ENCODE peak calls at places on chromosome 13, in ten cellular contexts. N is HEK293T; R is KBM-7; O is NCI-H345; Z is NCI-H1105; C is GM10248; X is activated CD8-positive, alpha-beta memory T cell treated with anti-CD3 and anti-CD28 coated beads for 1 hour; G is AG08396; F is psoas muscle; J is NCI-H748 treated with DMSO at 0.1 percent for 48 hours. B is an unnamed sample.

GRCh38 chr13:28324181-28324789 is 170.6 kb downstream of the FLT1 start:
- DNase-seq in C (peak; percentile 82), Z (no peak), O (peak; percentile 44), N (peak; percentile 72), J (peak; percentile 82), R (peak; percentile 78), G (peak; percentile 72), X (peak; percentile 3), F (no peak), B (peak; percentile 12)

GRCh38 chr13:96651598-96651997 is 342.7 kb downstream of the OXGR1 start:
- DNase-seq in C (no peak), F (no peak), R (no peak), Z (no peak), G (no peak), O (no peak), J (no peak), N (no peak), X (no peak), B (no peak)

GRCh38 chr13:39586142-39586541 is 16.9 kb downstream of the LHFPL6 start:
- DNase-seq in G (no peak), F (no peak), Z (no peak), X (no peak), R (no peak), C (no peak), N (no peak), J (no peak), O (no peak), B (no peak)

GRCh38 chr13:64314286-64314685 is 2898.6 kb upstream of the PCDH20 start:
- DNase-seq in Z (no peak), C (no peak), J (no peak), N (no peak), R (no peak), G (no peak), X (no peak), O (no peak), F (no peak), B (no peak)

GRCh38 chr13:33015791-33016323 is 366 bp upstream of the KL start:
- DNase-seq in X (no peak), G (no peak), F (peak; percentile 62), Z (no peak), O (no peak), R (no peak), C (peak; percentile 45), N (peak; percentile 25), J (peak; percentile 69), B (no peak)

GRCh38 chr13:96091164-96091931 is 1.4 kb downstream of the HS6ST3 start:
- DNase-seq in N (peak; percentile 32), J (no peak), X (no peak), Z (peak; percentile 22), F (no peak), O (peak; percentile 32), C (peak; percentile 20), R (no peak), G (peak; percentile 15), B (no peak)

GRCh38 chr13:47226516-47226915 is 329.7 kb upstream of the HTR2A start:
- DNase-seq in F (no peak), J (no peak), G (no peak), N (no peak), Z (no peak), R (no peak), X (no peak), C (no peak), O (no peak), B (no peak)

GRCh38 chr13:84658881-84659661 is 776.8 kb upstream of the SLITRK1 start:
- DNase-seq in N (no peak), C (no peak), X (no peak), R (peak; percentile 16), G (no peak), Z (no peak), O (no peak), F (no peak), J (no peak), B (no peak)

GRCh38 chr13:19672990-19673389 is 39.5 kb downstream of the MPHOSPH8 start:
- DNase-seq in J (no peak), C (no peak), O (no peak), F (no peak), G (no peak), N (no peak), Z (no peak), X (no peak), R (no peak), B (no peak)

GRCh38 chr13:50800091-50800739 is 43.3 kb downstream of the DLEU7 start:
- DNase-seq in F (no peak), J (peak; percentile 83), C (no peak), G (no peak), X (no peak), N (no peak), O (no peak), R (no peak), Z (no peak), B (no peak)

GRCh38 chr13:26183416-26183815 is 38.7 kb downstream of the RNF6 start:
- DNase-seq in X (no peak), G (no peak), C (no peak), J (no peak), O (no peak), Z (no peak), N (no peak), F (no peak), R (no peak), B (no peak)

GRCh38 chr13:55516610-55517009 is 1624.1 kb upstream of the PRR20A start:
- DNase-seq in O (peak; percentile 5), R (no peak), Z (no peak), F (no peak), X (no peak), G (no peak), C (no peak), J (no peak), N (no peak), B (no peak)

GRCh38 chr13:37667631-37668161 is 69.1 kb upstream of the POSTN start:
- DNase-seq in J (no peak), C (no peak), Z (no peak), F (no peak), O (no peak), N (no peak), R (no peak), X (no peak), G (no peak), B (no peak)

GRCh38 chr13:106520205-106521004 is 15.1 kb downstream of the EFNB2 start:
- DNase-seq in J (peak; percentile 41), C (no peak), O (no peak), G (peak; percentile 6), R (no peak), F (no peak), X (no peak), Z (no peak), N (no peak), B (no peak)

GRCh38 chr13:107200491-107200890 is 632.6 kb upstream of the ARGLU1 start:
- DNase-seq in C (no peak), F (no peak), J (no peak), N (no peak), G (no peak), Z (no peak), O (no peak), X (no peak), R (no peak), B (no peak)

GRCh38 chr13:100491164-100491847 is 97.3 kb downstream of the GGACT start:
- DNase-seq in X (no peak), C (no peak), Z (no peak), R (no peak), G (no peak), J (peak; percentile 69), N (no peak), O (no peak), F (peak; percentile 61), B (no peak)

GRCh38 chr13:96946709-96947311 is 47.5 kb downstream of the OXGR1 start:
- DNase-seq in Z (no peak), J (no peak), X (no peak), F (no peak), G (no peak), C (no peak), N (no peak), O (no peak), R (no peak), B (no peak)

GRCh38 chr13:30698023-30698422 is 37.3 kb upstream of the ALOX5AP start:
- DNase-seq in O (no peak), C (no peak), J (no peak), G (no peak), Z (no peak), F (no peak), X (no peak), R (no peak), N (no peak), B (no peak)

GRCh38 chr13:61954092-61954491 is 538.4 kb upstream of the PCDH20 start:
- DNase-seq in F (no peak), O (peak; percentile 40), J (peak; percentile 48), X (no peak), N (peak; percentile 84), R (peak; percentile 60), Z (peak; percentile 51), C (no peak), G (no peak), B (peak; percentile 12)

GRCh38 chr13:109271991-109272454 is 514.4 kb downstream of the IRS2 start:
- DNase-seq in Z (no peak), R (no peak), J (no peak), O (no peak), C (no peak), F (no peak), X (no peak), G (no peak), N (no peak), B (peak; percentile 71)

GRCh38 chr13:21967871-21968270 is 297.0 kb downstream of the FGF9 start:
- DNase-seq in X (no peak), F (no peak), G (no peak), N (no peak), J (no peak), Z (no peak), R (no peak), O (no peak), C (no peak), B (no peak)

GRCh38 chr13:83557845-83558244 is 324.4 kb downstream of the SLITRK1 start:
- DNase-seq in Z (no peak), G (no peak), R (no peak), F (no peak), O (no peak), J (no peak), X (no peak), C (no peak), N (no peak), B (no peak)

GRCh38 chr13:49240017-49240416 is 7.7 kb upstream of the CDADC1 start:
- DNase-seq in F (no peak), X (no peak), G (no peak), O (no peak), Z (no peak), N (peak; percentile 35), C (no peak), R (peak; percentile 61), J (no peak), B (no peak)

GRCh38 chr13:29758591-29759114 is 91.8 kb downstream of the UBL3 start:
- DNase-seq in O (no peak), F (no peak), R (peak; percentile 89), C (peak; percentile 69), N (no peak), G (no peak), J (no peak), X (peak; percentile 19), Z (no peak), B (no peak)

GRCh38 chr13:30744686-30745085 is 9.3 kb downstream of the ALOX5AP start:
- DNase-seq in F (no peak), J (no peak), C (no peak), N (no peak), G (no peak), O (no peak), Z (no peak), R (no peak), X (no peak), B (no peak)

GRCh38 chr13:27270594-27271520 is at the start of gene RASL11A:
- DNase-seq in R (peak; percentile 88), F (peak; percentile 91), G (peak; percentile 93), Z (peak; percentile 46), N (peak; percentile 81), O (peak; percentile 63), C (peak; percentile 87), J (peak; percentile 79), X (peak; percentile 28), B (no peak)

GRCh38 chr13:104098421-104098820 is 1032.2 kb upstream of the SLC10A2 start:
- DNase-seq in F (no peak), X (no peak), O (no peak), G (no peak), J (no peak), C (no peak), N (no peak), R (no peak), Z (no peak), B (no peak)

GRCh38 chr13:106277483-106278154 is 257.8 kb downstream of the EFNB2 start:
- DNase-seq in R (no peak), O (no peak), Z (no peak), X (no peak), F (no peak), C (no peak), G (no peak), J (no peak), N (no peak), B (no peak)

B was measured in Panc1.